ENCODE peak calls at places on chromosomes 12 and 14, in four cellular contexts. Q is nephron progenitor cell, S is Caki2, O is PC-3. E is an unnamed sample.

GRCh38 chr12:115872212-115872611 is 405.3 kb downstream of the MED13L start:
- DNase-seq in Q (no peak), S (no peak), O (peak; percentile 40), E (no peak)

GRCh38 chr12:42812086-42812485 is 222.5 kb upstream of the PRICKLE1 start:
- DNase-seq in Q (no peak), S (no peak), O (no peak), E (no peak)

GRCh38 chr12:33248364-33248763 is 191.3 kb downstream of the SYT10 start:
- DNase-seq in Q (no peak), S (no peak), O (peak; percentile 2), E (no peak)

GRCh38 chr12:92208613-92209121 is 63.0 kb upstream of the BTG1 start:
- DNase-seq in Q (no peak), S (peak; percentile 58), O (peak; percentile 70), E (no peak)

GRCh38 chr14:91390165-91390778 is 27.3 kb downstream of the CCDC88C start:
- DNase-seq in Q (no peak), S (no peak), O (no peak), E (no peak)

GRCh38 chr14:67517083-67517482 is 16.0 kb upstream of the PLEKHH1 start:
- DNase-seq in Q (peak; percentile 19), S (no peak), O (no peak), E (no peak)

GRCh38 chr12:75694891-75695290 is 183.5 kb upstream of the KRR1 start:
- DNase-seq in Q (no peak), S (no peak), O (peak; percentile 26), E (no peak)

GRCh38 chr12:107014050-107014449 is 27.1 kb upstream of the MTERF2 start:
- DNase-seq in Q (no peak), S (no peak), O (peak; percentile 92), E (no peak)

GRCh38 chr12:124399622-124400021 is 104.7 kb downstream of the RFLNA start:
- DNase-seq in Q (peak; percentile 63), S (no peak), O (peak; percentile 51), E (no peak)

GRCh38 chr14:76901171-76902055 is 75.2 kb downstream of the LRRC74A start:
- DNase-seq in Q (no peak), S (no peak), O (no peak), E (no peak)

GRCh38 chr14:35161231-35161630 is 38.9 kb downstream of the PRORP start:
- DNase-seq in Q (no peak), S (no peak), O (no peak), E (no peak)

GRCh38 chr14:95524706-95525512 is 8.5 kb upstream of the SYNE3 start:
- DNase-seq in Q (no peak), S (no peak), O (peak; percentile 44), E (no peak)

GRCh38 chr12:30839643-30840190 is 85.0 kb upstream of the CAPRIN2 start:
- DNase-seq in Q (no peak), S (no peak), O (no peak), E (no peak)

GRCh38 chr12:30578426-30578825 is 117.2 kb downstream of the IPO8 start:
- DNase-seq in Q (no peak), S (no peak), O (no peak), E (no peak)

GRCh38 chr12:119804011-119804641 is 73.0 kb downstream of the CIT start:
- DNase-seq in Q (peak; percentile 72), S (peak; percentile 68), O (peak; percentile 87), E (no peak)

GRCh38 chr12:57549909-57550627 is at the start of gene KIF5A:
- DNase-seq in Q (peak; percentile 79), S (no peak), O (no peak), E (no peak)

GRCh38 chr14:99838555-99839193 is 45.5 kb downstream of the EML1 start:
- DNase-seq in Q (no peak), S (no peak), O (peak; percentile 36), E (no peak)

GRCh38 chr14:33934043-33934750 is 16.7 kb downstream of the EGLN3 start:
- DNase-seq in Q (no peak), S (no peak), O (peak; percentile 31), E (no peak)

GRCh38 chr12:114403690-114404450 is 2.1 kb downstream of the TBX5 start:
- DNase-seq in Q (no peak), S (no peak), O (no peak), E (no peak)

GRCh38 chr12:127386723-127387122 is 880.2 kb upstream of the TMEM132C start:
- DNase-seq in Q (no peak), S (no peak), O (no peak), E (no peak)

GRCh38 chr12:56029666-56030293 is 8.9 kb downstream of the IKZF4 start:
- DNase-seq in Q (peak; percentile 38), S (peak; percentile 44), O (peak; percentile 59), E (no peak)

GRCh38 chr14:101476931-101477553 is 84.3 kb upstream of the DIO3 start:
- DNase-seq in Q (peak; percentile 73), S (peak; percentile 83), O (peak; percentile 97), E (no peak)

GRCh38 chr14:75980856-75981255 is 939 bp downstream of the TGFB3 start:
- DNase-seq in Q (no peak), S (no peak), O (peak; percentile 36), E (peak; percentile 70)

GRCh38 chr12:73892181-73892580 is 645.5 kb upstream of the ATXN7L3B start:
- DNase-seq in Q (no peak), S (peak; percentile 79), O (peak; percentile 33), E (no peak)

GRCh38 chr14:52360831-52361230 is 46.7 kb downstream of the PTGER2 start:
- DNase-seq in Q (no peak), S (no peak), O (no peak), E (no peak)

GRCh38 chr14:102823546-102823945 is 46.3 kb downstream of the TRAF3 start:
- DNase-seq in Q (no peak), S (no peak), O (no peak), E (no peak)

GRCh38 chr14:98947911-98948595 is 323.9 kb downstream of the BCL11B start:
- DNase-seq in Q (no peak), S (no peak), O (no peak), E (no peak)

GRCh38 chr12:70985850-70986249 is 65.3 kb upstream of the PTPRR start:
- DNase-seq in Q (no peak), S (no peak), O (no peak), E (no peak)

GRCh38 chr12:50174971-50175715 is 8.0 kb upstream of the CERS5 start:
- DNase-seq in Q (peak; percentile 35), S (peak; percentile 77), O (peak; percentile 88), E (no peak)

GRCh38 chr14:89041245-89041585 is 216.8 kb downstream of the TTC8 start:
- DNase-seq in Q (no peak), S (peak; percentile 44), O (peak; percentile 78), E (peak; percentile 82)

E was measured in breast epithelium.